ENCODE peak calls at places on chromosomes 13 and 19, in seven cellular contexts. F is IMR-90, P is H1, G is H9, X is mesendoderm, T is trophoblast cell, Q is neuronal stem cell. O is an unnamed sample.

GRCh38 chr13:20105161-20105689 is 55.6 kb downstream of the GJA3 start:
- DNase-seq in T (no peak), G (no peak), F (no peak), X (no peak), Q (no peak), P (no peak), O (no peak)

GRCh38 chr13:104357174-104357573 is 1291.0 kb upstream of the SLC10A2 start:
- DNase-seq in T (peak; percentile 43), Q (no peak), G (no peak), P (no peak), X (peak; percentile 38), F (no peak), O (no peak)

GRCh38 chr19:55486043-55486970 is 1.3 kb downstream of the NAT14 start:
- DNase-seq in T (no peak), Q (no peak), X (no peak), P (no peak), G (no peak), F (no peak), O (no peak)

GRCh38 chr19:23437901-23438300 is 42.6 kb upstream of the ZNF91 start:
- DNase-seq in P (no peak), F (no peak), T (peak; percentile 21), G (no peak), Q (no peak), X (no peak), O (no peak)

GRCh38 chr19:38877781-38878574 is at the start of gene RINL:
- DNase-seq in G (peak; percentile 48), Q (no peak), F (no peak), P (no peak), T (no peak), X (no peak), O (no peak)

GRCh38 chr19:29139227-29139626 is 73.7 kb downstream of the UQCRFS1 start:
- DNase-seq in F (no peak), T (no peak), G (no peak), P (no peak), X (no peak), Q (no peak), O (no peak)

GRCh38 chr19:11708457-11708856 is 30.3 kb downstream of the ZNF823 start:
- DNase-seq in P (no peak), Q (no peak), F (no peak), X (no peak), T (peak; percentile 31), G (no peak), O (no peak)

GRCh38 chr19:55686311-55687050 is 11.5 kb downstream of the EPN1 start:
- DNase-seq in X (no peak), Q (no peak), P (no peak), T (no peak), F (no peak), G (no peak), O (no peak)

GRCh38 chr19:39270091-39270871 is 2.1 kb downstream of the IFNL2 start:
- DNase-seq in T (no peak), P (no peak), F (peak; percentile 40), Q (no peak), X (no peak), G (no peak), O (peak; percentile 82)

GRCh38 chr13:51221674-51222509 is at the start of gene FAM124A:
- DNase-seq in T (peak; percentile 37), X (peak; percentile 61), Q (peak; percentile 70), F (peak; percentile 4), G (no peak), P (peak; percentile 80), O (peak; percentile 32)

GRCh38 chr19:47340477-47341208 is 8.5 kb upstream of the DHX34 start:
- DNase-seq in Q (no peak), X (no peak), G (no peak), P (no peak), F (no peak), T (no peak), O (no peak)

GRCh38 chr13:50589139-50589538 is 254.4 kb downstream of the DLEU7 start:
- DNase-seq in P (no peak), F (peak; percentile 91), T (no peak), X (no peak), G (no peak), Q (no peak), O (peak; percentile 84)

GRCh38 chr13:61466280-61466679 is 50.6 kb upstream of the PCDH20 start:
- DNase-seq in P (no peak), F (no peak), G (peak; percentile 36), Q (no peak), X (peak; percentile 46), T (no peak), O (no peak)

GRCh38 chr19:30625947-30626346 is 253.8 kb downstream of the ZNF536 start:
- DNase-seq in G (no peak), Q (no peak), T (no peak), F (no peak), P (no peak), X (no peak), O (no peak)

GRCh38 chr13:110713981-110714797 is 689 bp downstream of the ING1 start:
- DNase-seq in F (peak; percentile 32), Q (peak; percentile 38), T (peak; percentile 73), G (peak; percentile 42), X (peak; percentile 68), P (peak; percentile 56), O (peak; percentile 55)

GRCh38 chr13:95641291-95641811 is 3.2 kb downstream of the DZIP1 start:
- DNase-seq in G (peak; percentile 66), X (no peak), T (no peak), F (peak; percentile 27), Q (no peak), P (peak; percentile 63), O (peak; percentile 13)

GRCh38 chr13:30196025-30196424 is 111.3 kb downstream of the KATNAL1 start:
- DNase-seq in T (no peak), X (peak; percentile 94), G (peak; percentile 76), Q (peak; percentile 4), P (no peak), F (peak; percentile 41), O (peak; percentile 39)

GRCh38 chr13:51502206-51502651 is 49.4 kb upstream of the INTS6 start:
- DNase-seq in P (no peak), T (no peak), G (no peak), Q (no peak), F (peak; percentile 59), X (no peak), O (peak; percentile 28)

GRCh38 chr13:46615888-46616531 is 63.0 kb downstream of the LRCH1 start:
- DNase-seq in Q (no peak), P (no peak), X (no peak), T (no peak), F (peak; percentile 68), G (no peak), O (peak; percentile 59)

GRCh38 chr13:98142427-98143156 is at the start of gene FARP1:
- DNase-seq in X (peak; percentile 84), T (peak; percentile 89), G (peak; percentile 78), Q (peak; percentile 83), P (peak; percentile 87), F (peak; percentile 65), O (peak; percentile 76)

GRCh38 chr19:42275517-42275916 is 6.5 kb downstream of the CIC start:
- DNase-seq in T (no peak), X (no peak), F (no peak), P (no peak), G (no peak), Q (no peak), O (no peak)

GRCh38 chr13:48369988-48370387 is 42.9 kb downstream of the LPAR6 start:
- DNase-seq in G (no peak), Q (no peak), P (no peak), T (no peak), F (no peak), X (no peak), O (no peak)

GRCh38 chr19:1808395-1808731 is 3.7 kb downstream of the ATP8B3 start:
- DNase-seq in X (no peak), T (peak; percentile 17), Q (no peak), P (no peak), F (no peak), G (no peak), O (no peak)
- H3K18ac ChIP-seq in X (no peak overlapping the region), T (no peak overlapping the region), Q (no peak overlapping the region), P (no peak overlapping the region), F (no peak overlapping the region), G (no peak overlapping the region), O (no peak overlapping the region)

GRCh38 chr13:94558721-94559120 is 37.2 kb downstream of the TGDS start:
- DNase-seq in F (no peak), Q (no peak), G (no peak), P (no peak), X (peak; percentile 19), T (no peak), O (no peak)
- H3K18ac ChIP-seq in F (no peak overlapping the region), Q (no peak overlapping the region), G (no peak overlapping the region), P (no peak overlapping the region), X (no peak overlapping the region), T (no peak overlapping the region), O (no peak overlapping the region)

GRCh38 chr19:2410023-2410422 is 17.4 kb downstream of the TIMM13 start:
- DNase-seq in T (no peak), G (no peak), P (no peak), X (no peak), Q (no peak), F (no peak), O (no peak)

GRCh38 chr19:2408247-2408646 is 19.1 kb downstream of the TIMM13 start:
- DNase-seq in X (no peak), P (no peak), Q (no peak), F (no peak), T (no peak), G (no peak), O (no peak)

GRCh38 chr19:2411709-2412108 is 15.7 kb downstream of the TIMM13 start:
- DNase-seq in X (no peak), F (no peak), P (no peak), G (no peak), Q (no peak), T (no peak), O (no peak)

GRCh38 chr19:2412449-2412848 is 14.9 kb downstream of the TIMM13 start:
- DNase-seq in Q (no peak), X (no peak), G (no peak), F (no peak), P (no peak), T (no peak), O (no peak)

GRCh38 chr19:2409352-2409912 is 18.0 kb downstream of the TIMM13 start:
- DNase-seq in G (no peak), X (no peak), P (no peak), T (no peak), Q (no peak), F (no peak), O (no peak)
- H3K18ac ChIP-seq in G (no peak overlapping the region), X (no peak overlapping the region), P (no peak overlapping the region), T (no peak overlapping the region), Q (no peak overlapping the region), F (no peak overlapping the region), O (no peak overlapping the region)

GRCh38 chr13:99361197-99361596 is 54.0 kb upstream of the GPR183 start:
- DNase-seq in G (no peak), Q (no peak), P (no peak), F (no peak), X (no peak), T (no peak), O (no peak)

GRCh38 chr13:99360696-99361095 is 53.5 kb upstream of the GPR183 start:
- DNase-seq in Q (no peak), T (no peak), G (no peak), P (peak; percentile 8), F (no peak), X (no peak), O (no peak)

GRCh38 chr13:99357920-99358319 is 50.7 kb upstream of the GPR183 start:
- DNase-seq in T (no peak), Q (no peak), G (no peak), X (peak; percentile 56), F (no peak), P (peak; percentile 33), O (no peak)

GRCh38 chr13:99357149-99357596 is 50.0 kb upstream of the GPR183 start:
- DNase-seq in X (no peak), F (peak; percentile 91), P (peak; percentile 22), G (no peak), T (peak; percentile 74), Q (no peak), O (peak; percentile 92)

GRCh38 chr13:99359493-99359892 is 52.3 kb upstream of the GPR183 start:
- DNase-seq in P (peak; percentile 39), Q (no peak), T (no peak), G (no peak), F (no peak), X (no peak), O (no peak)
- H3K18ac ChIP-seq in P (no peak overlapping the region), Q (no peak overlapping the region), T (no peak overlapping the region), G (no peak overlapping the region), F (no peak overlapping the region), X (no peak overlapping the region), O (no peak overlapping the region)